ENCODE peak calls at places on chromosomes 2 and 18, in nine cellular contexts. P is HT1080; C is heart right ventricle; O is stimulated activated CD8-positive, alpha-beta memory T cell treated with anti-CD3 and anti-CD28 coated beads, Interleukin-4, amount 100 ng/mL, for 1 hour; S is Ammon's horn; I is foreskin fibroblast; L is upper lobe of right lung; G is progenitor cell of endocrine pancreas; E is NCI-H1105 treated with DMSO at 0.1 percent for 48 hours. M is an unnamed sample.

GRCh38 chr2:2557448-2557847 is 226.4 kb upstream of the MYT1L start:
- DNase-seq in P (peak), C (no peak), O (no peak), S (no peak), I (no peak), L (no peak), G (no peak), E (no peak), M (no peak)

GRCh38 chr18:2192562-2192961 is 378.7 kb downstream of the METTL4 start:
- DNase-seq in P (no peak), C (no peak), O (no peak), S (no peak), I (no peak), L (no peak), G (no peak), E (no peak), M (no peak)

GRCh38 chr18:75454022-75454795 is 26.7 kb upstream of the SMIM21 start:
- DNase-seq in P (no peak), C (no peak), O (no peak), S (no peak), I (no peak), L (no peak), G (no peak), E (no peak), M (peak)

GRCh38 chr2:157880927-157881326 is 4.8 kb upstream of the ACVR1 start:
- DNase-seq in P (no peak), C (no peak), O (no peak), S (no peak), I (no peak), L (no peak), G (no peak), E (no peak), M (no peak)

GRCh38 chr18:55442561-55442960 is 145.4 kb downstream of the TCF4 start:
- DNase-seq in P (no peak), C (no peak), O (no peak), S (no peak), I (no peak), L (no peak), G (no peak), E (no peak), M (no peak)

GRCh38 chr2:237539681-237540080 is 26.7 kb upstream of the PRLH start:
- DNase-seq in P (no peak), C (no peak), O (no peak), S (no peak), I (no peak), L (no peak), G (no peak), E (no peak), M (peak)

GRCh38 chr2:45275235-45275805 is 266.1 kb upstream of the SIX2 start:
- DNase-seq in P (peak), C (no peak), O (no peak), S (no peak), I (no peak), L (no peak), G (no peak), E (no peak), M (peak)

GRCh38 chr2:209560911-209561310 is 137.1 kb downstream of the MAP2 start:
- DNase-seq in P (no peak), C (no peak), O (no peak), S (no peak), I (no peak), L (no peak), G (no peak), E (no peak), M (no peak)

GRCh38 chr2:137206064-137206463 is 440.7 kb downstream of the THSD7B start:
- DNase-seq in P (no peak), C (no peak), O (no peak), S (no peak), I (no peak), L (no peak), G (no peak), E (no peak), M (no peak)

GRCh38 chr2:105739408-105739807 is 5.3 kb upstream of the NCK2 start:
- DNase-seq in P (no peak), C (no peak), O (no peak), S (no peak), I (no peak), L (no peak), G (no peak), E (no peak), M (no peak)

GRCh38 chr2:235555356-235555755 is 61.5 kb downstream of the AGAP1 start:
- DNase-seq in P (no peak), C (no peak), O (no peak), S (peak), I (no peak), L (no peak), G (no peak), E (no peak), M (no peak)

GRCh38 chr2:226118471-226119429 is 680.9 kb downstream of the IRS1 start:
- DNase-seq in P (peak), C (no peak), O (no peak), S (peak), I (peak), L (no peak), G (no peak), E (no peak), M (peak)

GRCh38 chr2:198326431-198326830 is 522.0 kb downstream of the PLCL1 start:
- DNase-seq in P (peak), C (no peak), O (no peak), S (no peak), I (no peak), L (no peak), G (no peak), E (no peak), M (peak)

GRCh38 chr2:96152301-96153165 is 7.3 kb upstream of the DUSP2 start:
- DNase-seq in P (no peak), C (no peak), O (no peak), S (no peak), I (no peak), L (peak), G (no peak), E (no peak), M (no peak)

GRCh38 chr2:54606393-54606973 is 117.0 kb upstream of the EML6 start:
- DNase-seq in P (no peak), C (no peak), O (no peak), S (peak), I (peak), L (no peak), G (no peak), E (no peak), M (no peak)

GRCh38 chr2:26396734-26397298 is 4.9 kb upstream of the DRC1 start:
- DNase-seq in P (no peak), C (no peak), O (no peak), S (no peak), I (no peak), L (no peak), G (no peak), E (no peak), M (no peak)

GRCh38 chr2:15769676-15770075 is 170.7 kb upstream of the MYCN start:
- DNase-seq in P (no peak), C (no peak), O (no peak), S (no peak), I (no peak), L (no peak), G (no peak), E (no peak), M (no peak)

GRCh38 chr18:27278131-27278530 is 93.0 kb upstream of the CHST9 start:
- DNase-seq in P (no peak), C (no peak), O (no peak), S (no peak), I (no peak), L (no peak), G (no peak), E (no peak), M (no peak)

GRCh38 chr18:47510831-47511230 is 259.4 kb upstream of the SKOR2 start:
- DNase-seq in P (no peak), C (no peak), O (no peak), S (no peak), I (no peak), L (no peak), G (no peak), E (no peak), M (no peak)

GRCh38 chr2:239724194-239724849 is 300.8 kb downstream of the NDUFA10 start:
- DNase-seq in P (no peak), C (no peak), O (no peak), S (no peak), I (no peak), L (peak), G (no peak), E (no peak), M (no peak)

GRCh38 chr2:180753809-180754761 is 226.3 kb upstream of the UBE2E3 start:
- DNase-seq in P (peak), C (no peak), O (no peak), S (no peak), I (peak), L (no peak), G (no peak), E (no peak), M (no peak)

GRCh38 chr2:240873805-240874714 is 5.4 kb downstream of the AGXT start:
- DNase-seq in P (no peak), C (no peak), O (no peak), S (no peak), I (peak), L (peak), G (peak), E (no peak), M (no peak)

GRCh38 chr2:201116959-201117734 is 1.2 kb downstream of the CFLAR start:
- DNase-seq in P (peak), C (no peak), O (no peak), S (peak), I (peak), L (no peak), G (no peak), E (peak), M (peak)

GRCh38 chr2:55093381-55093780 is 43.1 kb upstream of the RTN4 start:
- DNase-seq in P (peak), C (no peak), O (no peak), S (no peak), I (peak), L (no peak), G (no peak), E (no peak), M (no peak)

GRCh38 chr2:203500951-203501350 is 34.1 kb downstream of the RAPH1 start:
- DNase-seq in P (no peak), C (no peak), O (no peak), S (peak), I (no peak), L (no peak), G (no peak), E (no peak), M (no peak)

GRCh38 chr2:233079473-233079877 is 19.3 kb downstream of the INPP5D start:
- DNase-seq in P (no peak), C (no peak), O (no peak), S (no peak), I (no peak), L (peak), G (no peak), E (no peak), M (no peak)

GRCh38 chr18:57585421-57585820 is 1.1 kb downstream of the FECH start:
- DNase-seq in P (no peak), C (no peak), O (no peak), S (peak), I (no peak), L (no peak), G (no peak), E (peak), M (no peak)

M was measured in myocyte.